ENCODE peak calls at places on chromosomes 12 and 14, in nine cellular contexts. T is OCI-M1, Z is left cardiac atrium, Y is D341Med, C is T-helper 17 cell, R is T-cell, B is head of caudate nucleus, O is NCI-H1105 treated with DMSO at 0.1 percent for 48 hours, G is HTR-8/SVneo. N is an unnamed sample.

GRCh38 chr12:49358548-49359141 is 8.6 kb upstream of the SPATS2 start:
- DNase-seq in T (peak; percentile 90), Z (no peak), Y (peak; percentile 79), C (no peak), R (no peak), B (no peak), O (peak; percentile 62), G (peak; percentile 65), N (peak; percentile 48)

GRCh38 chr12:89657090-89657489 is 51.5 kb downstream of the ATP2B1 start:
- DNase-seq in T (peak; percentile 37), Z (no peak), Y (no peak), C (no peak), R (no peak), B (no peak), O (no peak), G (no peak), N (no peak)

GRCh38 chr14:91872011-91872476 is 4.7 kb upstream of the TC2N start:
- DNase-seq in T (no peak), Z (peak; percentile 50), Y (no peak), C (no peak), R (peak; percentile 28), B (no peak), O (no peak), G (no peak), N (no peak)

GRCh38 chr14:60686865-60687264 is 37.3 kb downstream of the SIX4 start:
- DNase-seq in T (no peak), Z (no peak), Y (no peak), C (no peak), R (no peak), B (no peak), O (no peak), G (no peak), N (no peak)

GRCh38 chr12:50567926-50568325 is 63.1 kb downstream of the DIP2B start:
- DNase-seq in T (no peak), Z (no peak), Y (no peak), C (no peak), R (no peak), B (no peak), O (no peak), G (no peak), N (no peak)

GRCh38 chr14:42541535-42542001 is 934.9 kb downstream of the LRFN5 start:
- DNase-seq in T (no peak), Z (no peak), Y (no peak), C (no peak), R (no peak), B (no peak), O (peak; percentile 9), G (peak; percentile 23), N (no peak)

GRCh38 chr12:64457466-64457865 is 5.5 kb downstream of the TBK1 start:
- DNase-seq in T (peak; percentile 64), Z (no peak), Y (no peak), C (no peak), R (no peak), B (no peak), O (no peak), G (no peak), N (no peak)

GRCh38 chr12:96120359-96121100 is 73.6 kb upstream of the ELK3 start:
- DNase-seq in T (peak; percentile 97), Z (no peak), Y (no peak), C (no peak), R (no peak), B (no peak), O (no peak), G (no peak), N (peak; percentile 77)

GRCh38 chr12:112937741-112938719 is at the start of gene OAS3:
- DNase-seq in T (peak; percentile 94), Z (peak; percentile 93), Y (peak; percentile 62), C (peak; percentile 51), R (peak; percentile 51), B (peak; percentile 36), O (peak; percentile 29), G (peak; percentile 76), N (peak; percentile 41)

GRCh38 chr12:93979189-93979588 is 169.2 kb upstream of the PLXNC1 start:
- DNase-seq in T (peak; percentile 63), Z (no peak), Y (no peak), C (no peak), R (no peak), B (no peak), O (no peak), G (peak; percentile 11), N (no peak)

GRCh38 chr12:82862069-82862841 is 175.5 kb downstream of the TMTC2 start:
- DNase-seq in T (no peak), Z (no peak), Y (no peak), C (no peak), R (no peak), B (no peak), O (no peak), G (no peak), N (no peak)

GRCh38 chr12:77299910-77300772 is 234.8 kb upstream of the E2F7 start:
- DNase-seq in T (no peak), Z (no peak), Y (no peak), C (no peak), R (no peak), B (no peak), O (no peak), G (peak; percentile 23), N (no peak)

GRCh38 chr14:68230941-68231717 is 411.6 kb downstream of the RAD51B start:
- DNase-seq in T (no peak), Z (no peak), Y (peak; percentile 28), C (no peak), R (no peak), B (no peak), O (no peak), G (peak; percentile 56), N (no peak)

GRCh38 chr12:8823565-8824300 is 1.3 kb downstream of the A2ML1 start:
- DNase-seq in T (peak; percentile 32), Z (no peak), Y (no peak), C (no peak), R (no peak), B (no peak), O (no peak), G (no peak), N (no peak)

GRCh38 chr14:69712637-69713088 is 54.3 kb upstream of the SRSF5 start:
- DNase-seq in T (no peak), Z (peak; percentile 54), Y (no peak), C (no peak), R (no peak), B (no peak), O (peak; percentile 85), G (no peak), N (no peak)

GRCh38 chr12:61357496-61357895 is 902.7 kb upstream of the USP15 start:
- DNase-seq in T (no peak), Z (no peak), Y (no peak), C (no peak), R (no peak), B (no peak), O (no peak), G (no peak), N (no peak)

GRCh38 chr12:124510301-124510970 is 57.0 kb downstream of the NCOR2 start:
- DNase-seq in T (peak; percentile 56), Z (no peak), Y (no peak), C (no peak), R (no peak), B (peak; percentile 41), O (no peak), G (no peak), N (no peak)

GRCh38 chr14:104358528-104359300 is 220.3 kb downstream of the KIF26A start:
- DNase-seq in T (no peak), Z (no peak), Y (no peak), C (peak; percentile 1), R (no peak), B (peak; percentile 7), O (no peak), G (no peak), N (no peak)

GRCh38 chr14:33280646-33281045 is 342.0 kb downstream of the NPAS3 start:
- DNase-seq in T (no peak), Z (no peak), Y (no peak), C (no peak), R (no peak), B (peak; percentile 37), O (no peak), G (peak; percentile 4), N (no peak)

GRCh38 chr12:47818007-47818376 is 1.7 kb downstream of the HDAC7 start:
- DNase-seq in T (no peak), Z (peak; percentile 18), Y (no peak), C (no peak), R (no peak), B (no peak), O (no peak), G (no peak), N (no peak)

GRCh38 chr14:69244946-69245345 is 15.0 kb upstream of the GALNT16 start:
- DNase-seq in T (no peak), Z (no peak), Y (no peak), C (no peak), R (no peak), B (no peak), O (no peak), G (no peak), N (no peak)

GRCh38 chr12:107891967-107892366 is 117.5 kb downstream of the ASCL4 start:
- DNase-seq in T (peak; percentile 26), Z (no peak), Y (no peak), C (no peak), R (no peak), B (no peak), O (no peak), G (no peak), N (no peak)

GRCh38 chr14:99125616-99126431 is 146.2 kb downstream of the BCL11B start:
- DNase-seq in T (no peak), Z (no peak), Y (no peak), C (no peak), R (no peak), B (peak; percentile 5), O (no peak), G (no peak), N (no peak)

GRCh38 chr14:36521598-36522345 is 1.7 kb upstream of the NKX2-1 start:
- DNase-seq in T (no peak), Z (no peak), Y (no peak), C (no peak), R (no peak), B (no peak), O (no peak), G (no peak), N (no peak)

GRCh38 chr12:1590083-1590979 is 4.0 kb downstream of the FBXL14 start:
- DNase-seq in T (peak; percentile 30), Z (no peak), Y (no peak), C (no peak), R (no peak), B (peak; percentile 63), O (no peak), G (no peak), N (no peak)

GRCh38 chr12:60266381-60266852 is 670.6 kb downstream of the SLC16A7 start:
- DNase-seq in T (no peak), Z (no peak), Y (no peak), C (no peak), R (no peak), B (no peak), O (no peak), G (peak; percentile 13), N (no peak)

GRCh38 chr12:126581655-126582054 is 1516.4 kb downstream of the AACS start:
- DNase-seq in T (no peak), Z (no peak), Y (no peak), C (no peak), R (no peak), B (no peak), O (no peak), G (no peak), N (no peak)

GRCh38 chr14:88384653-88385205 is 728 bp upstream of the SPATA7 start:
- DNase-seq in T (no peak), Z (no peak), Y (no peak), C (no peak), R (no peak), B (no peak), O (no peak), G (peak; percentile 8), N (no peak)

GRCh38 chr14:68791078-68791983 is 1.5 kb downstream of the ZFP36L1 start:
- DNase-seq in T (peak; percentile 23), Z (no peak), Y (peak; percentile 14), C (no peak), R (no peak), B (no peak), O (peak; percentile 64), G (no peak), N (no peak)

GRCh38 chr14:90675399-90675798 is 140.8 kb downstream of the TTC7B start:
- DNase-seq in T (peak; percentile 17), Z (no peak), Y (no peak), C (no peak), R (no peak), B (no peak), O (no peak), G (no peak), N (no peak)

GRCh38 chr12:54333420-54334034 is 8.6 kb downstream of the COPZ1 start:
- DNase-seq in T (no peak), Z (no peak), Y (no peak), C (no peak), R (no peak), B (no peak), O (no peak), G (no peak), N (no peak)